ENCODE peak calls at places on chromosomes 4 and X, in five cellular contexts. Q is cerebellum, C is lower lobe of right lung, L is non-pigmented ciliary epithelial cell, T is mucosa of descending colon. N is an unnamed sample.

GRCh38 chr4:109294006-109294405 is 8.5 kb downstream of the COL25A1 start:
- DNase-seq in T (no peak), C (no peak), Q (no peak), L (no peak), N (no peak)

GRCh38 chr4:98482503-98482846 is 175.9 kb downstream of the TSPAN5 start:
- DNase-seq in Q (no peak), L (no peak), T (no peak), C (no peak), N (no peak)

GRCh38 chr4:68718447-68719074 is 48.1 kb upstream of the UGT2B15 start:
- DNase-seq in T (no peak), C (no peak), Q (no peak), L (no peak), N (no peak)

GRCh38 chr4:189837462-189837861 is 103.2 kb upstream of the FRG1 start:
- DNase-seq in T (no peak), L (no peak), C (no peak), Q (no peak), N (no peak)

GRCh38 chr4:15234585-15235126 is 193.2 kb upstream of the C1QTNF7 start:
- DNase-seq in Q (no peak), L (peak), T (no peak), C (no peak), N (no peak)

GRCh38 chr4:38188631-38189101 is 228.5 kb downstream of the PTTG2 start:
- DNase-seq in Q (no peak), T (peak), L (no peak), C (no peak), N (no peak)

GRCh38 chr4:109499513-109499912 is 60.5 kb upstream of the MCUB start:
- DNase-seq in T (no peak), Q (no peak), C (no peak), L (no peak), N (no peak)

GRCh38 chrX:43644124-43644701 is 11.9 kb upstream of the MAOA start:
- DNase-seq in C (no peak), Q (no peak), T (no peak), L (peak), N (no peak)

GRCh38 chr4:107801766-107802211 is 22.9 kb upstream of the SGMS2 start:
- DNase-seq in C (no peak), Q (no peak), T (no peak), L (no peak), N (no peak)

GRCh38 chr4:41189076-41189475 is 25.3 kb downstream of the APBB2 start:
- DNase-seq in L (no peak), Q (no peak), T (no peak), C (no peak), N (no peak)

GRCh38 chr4:126807132-126807531 is 825.6 kb upstream of the INTU start:
- DNase-seq in T (no peak), Q (no peak), C (no peak), L (no peak), N (no peak)

GRCh38 chrX:135484636-135485289 is 35.7 kb upstream of the INTS6L start:
- DNase-seq in C (no peak), T (no peak), L (peak), Q (peak), N (no peak)

GRCh38 chr4:104015680-104016079 is 295.9 kb upstream of the TACR3 start:
- DNase-seq in C (no peak), L (no peak), T (no peak), Q (no peak), N (no peak)

GRCh38 chr4:89268572-89269180 is 38.9 kb downstream of the GPRIN3 start:
- DNase-seq in L (no peak), C (no peak), Q (no peak), T (no peak), N (no peak)

GRCh38 chr4:55125763-55126541 is 557 bp upstream of the KDR start:
- DNase-seq in Q (no peak), C (peak), L (no peak), T (no peak), N (no peak)

GRCh38 chr4:3210467-3210866 is 38.5 kb upstream of the MSANTD1 start:
- DNase-seq in C (no peak), L (no peak), T (no peak), Q (no peak), N (no peak)

GRCh38 chr4:151304226-151304625 is 21.2 kb downstream of the SH3D19 start:
- DNase-seq in T (no peak), C (no peak), Q (no peak), L (no peak), N (no peak)

GRCh38 chr4:165415910-165416309 is 37.1 kb downstream of the CPE start:
- DNase-seq in Q (peak), L (no peak), C (no peak), T (no peak), N (no peak)

GRCh38 chr4:21205821-21206531 is 505.7 kb downstream of the PACRGL start:
- DNase-seq in T (no peak), C (no peak), L (no peak), Q (no peak), N (no peak)

GRCh38 chr4:153022233-153022632 is 86.1 kb downstream of the FHDC1 start:
- DNase-seq in L (no peak), T (no peak), Q (no peak), C (peak), N (no peak)

GRCh38 chrX:77749695-77750094 is 36.3 kb downstream of the ATRX start:
- DNase-seq in T (no peak), Q (no peak), L (peak), C (no peak), N (no peak)

GRCh38 chrX:53089224-53089842 is 4.6 kb upstream of the KANTR start:
- DNase-seq in C (peak), Q (peak), T (no peak), L (no peak), N (peak)

GRCh38 chrX:93580634-93581033 is 92.7 kb downstream of the NAP1L3 start:
- DNase-seq in T (no peak), Q (peak), C (no peak), L (no peak), N (peak)

GRCh38 chr4:187602339-187603092 is 393.1 kb upstream of the ZFP42 start:
- DNase-seq in C (no peak), T (no peak), Q (peak), L (peak), N (no peak)

GRCh38 chr4:155602351-155603140 is 64.1 kb upstream of the GUCY1A1 start:
- DNase-seq in T (no peak), C (no peak), L (no peak), Q (no peak), N (no peak)

GRCh38 chr4:80309301-80310004 is 26.1 kb upstream of the CFAP299 start:
- DNase-seq in Q (no peak), C (no peak), T (no peak), L (peak), N (no peak)

GRCh38 chr4:150207871-150208270 is 129.6 kb downstream of the DCLK2 start:
- DNase-seq in T (no peak), L (no peak), C (no peak), Q (no peak), N (no peak)

GRCh38 chr4:20997886-20998285 is 297.6 kb downstream of the PACRGL start:
- DNase-seq in C (no peak), Q (no peak), L (no peak), T (no peak), N (no peak)

N was measured in C1 segment of cervical spinal cord.